ENCODE peak calls at places on chromosomes 3 and 15, in nine cellular contexts. One of them, this sample, is unnamed.

GRCh38 chr3:111721702-111722205 is 126.6 kb upstream of the ZBED2 start:
- DNase-seq in GM20000: no peak
- DNase-seq in nephron progenitor cell: no peak
- DNase-seq in lung: no peak
- DNase-seq in endothelial cell: no peak
- DNase-seq in heart left ventricle: no peak
- DNase-seq in astrocyte: no peak
- DNase-seq in kidney epithelial cell: no peak
- DNase-seq in AG04449: no peak
- DNase-seq in this sample: no peak

GRCh38 chr15:49622561-49622960 is 1.7 kb downstream of the DTWD1 start:
- DNase-seq in AG04449: no peak
- DNase-seq in astrocyte: peak; percentile 17
- DNase-seq in GM20000: no peak
- DNase-seq in heart left ventricle: no peak
- DNase-seq in lung: no peak
- DNase-seq in kidney epithelial cell: no peak
- DNase-seq in endothelial cell: no peak
- DNase-seq in nephron progenitor cell: no peak
- DNase-seq in this sample: no peak

GRCh38 chr3:194204793-194205065 is 68.8 kb downstream of the HES1 start:
- DNase-seq in nephron progenitor cell: no peak
- DNase-seq in astrocyte: no peak
- DNase-seq in endothelial cell: no peak
- DNase-seq in heart left ventricle: no peak
- DNase-seq in lung: no peak
- DNase-seq in GM20000: no peak
- DNase-seq in AG04449: no peak
- DNase-seq in kidney epithelial cell: no peak
- DNase-seq in this sample: no peak

GRCh38 chr3:122305818-122306621 is 19.0 kb upstream of the CSTA start:
- DNase-seq in heart left ventricle: no peak
- DNase-seq in nephron progenitor cell: peak; percentile 4
- DNase-seq in endothelial cell: no peak
- DNase-seq in AG04449: no peak
- DNase-seq in GM20000: no peak
- DNase-seq in kidney epithelial cell: no peak
- DNase-seq in astrocyte: no peak
- DNase-seq in lung: no peak
- DNase-seq in this sample: peak; percentile 72

GRCh38 chr3:179451335-179452165 is at the start of gene GNB4:
- DNase-seq in heart left ventricle: peak; percentile 88
- DNase-seq in GM20000: peak; percentile 83
- DNase-seq in lung: peak; percentile 75
- DNase-seq in AG04449: no peak
- DNase-seq in kidney epithelial cell: peak; percentile 32
- DNase-seq in nephron progenitor cell: peak; percentile 87
- DNase-seq in endothelial cell: peak; percentile 95
- DNase-seq in astrocyte: peak; percentile 78
- DNase-seq in this sample: peak; percentile 79

GRCh38 chr3:52190294-52190841 is 7.6 kb upstream of the ALAS1 start:
- DNase-seq in GM20000: no peak
- DNase-seq in kidney epithelial cell: no peak
- DNase-seq in endothelial cell: no peak
- DNase-seq in AG04449: no peak
- DNase-seq in astrocyte: peak; percentile 34
- DNase-seq in nephron progenitor cell: no peak
- DNase-seq in heart left ventricle: no peak
- DNase-seq in lung: peak; percentile 60
- DNase-seq in this sample: no peak

GRCh38 chr3:54349231-54349647 is 226.9 kb downstream of the CACNA2D3 start:
- DNase-seq in AG04449: no peak
- DNase-seq in kidney epithelial cell: no peak
- DNase-seq in GM20000: no peak
- DNase-seq in heart left ventricle: no peak
- DNase-seq in lung: no peak
- DNase-seq in endothelial cell: no peak
- DNase-seq in nephron progenitor cell: no peak
- DNase-seq in astrocyte: peak; percentile 35
- DNase-seq in this sample: no peak

GRCh38 chr15:99212401-99212800 is 37.0 kb downstream of the TTC23 start:
- DNase-seq in heart left ventricle: peak; percentile 76
- DNase-seq in GM20000: no peak
- DNase-seq in lung: no peak
- DNase-seq in endothelial cell: no peak
- DNase-seq in AG04449: peak; percentile 12
- DNase-seq in astrocyte: peak; percentile 34
- DNase-seq in nephron progenitor cell: no peak
- DNase-seq in kidney epithelial cell: peak; percentile 32
- DNase-seq in this sample: no peak

GRCh38 chr15:25775317-25775912 is 87.7 kb downstream of the ATP10A start:
- DNase-seq in endothelial cell: no peak
- DNase-seq in lung: no peak
- DNase-seq in AG04449: peak; percentile 50
- DNase-seq in nephron progenitor cell: no peak
- DNase-seq in heart left ventricle: peak; percentile 85
- DNase-seq in kidney epithelial cell: peak; percentile 53
- DNase-seq in astrocyte: peak; percentile 71
- DNase-seq in GM20000: peak; percentile 58
- DNase-seq in this sample: peak; percentile 41

GRCh38 chr3:156750191-156750873 is 75.8 kb upstream of the LEKR1 start:
- DNase-seq in lung: no peak
- DNase-seq in nephron progenitor cell: peak; percentile 14
- DNase-seq in endothelial cell: no peak
- DNase-seq in kidney epithelial cell: no peak
- DNase-seq in GM20000: no peak
- DNase-seq in astrocyte: peak; percentile 69
- DNase-seq in heart left ventricle: no peak
- DNase-seq in AG04449: no peak
- DNase-seq in this sample: no peak

GRCh38 chr3:134299185-134299887 is 48.7 kb upstream of the RYK start:
- DNase-seq in kidney epithelial cell: no peak
- DNase-seq in heart left ventricle: no peak
- DNase-seq in GM20000: no peak
- DNase-seq in astrocyte: no peak
- DNase-seq in lung: no peak
- DNase-seq in nephron progenitor cell: no peak
- DNase-seq in AG04449: no peak
- DNase-seq in endothelial cell: no peak
- DNase-seq in this sample: peak; percentile 34

GRCh38 chr15:66505430-66505811 is 295 bp downstream of the ZWILCH start:
- DNase-seq in kidney epithelial cell: no peak
- DNase-seq in lung: no peak
- DNase-seq in endothelial cell: no peak
- DNase-seq in nephron progenitor cell: no peak
- DNase-seq in AG04449: no peak
- DNase-seq in heart left ventricle: no peak
- DNase-seq in GM20000: no peak
- DNase-seq in astrocyte: peak; percentile 55
- DNase-seq in this sample: no peak

GRCh38 chr15:73476704-73477216 is 33.8 kb downstream of the REC114 start:
- DNase-seq in GM20000: no peak
- DNase-seq in nephron progenitor cell: no peak
- DNase-seq in endothelial cell: no peak
- DNase-seq in kidney epithelial cell: no peak
- DNase-seq in lung: no peak
- DNase-seq in astrocyte: no peak
- DNase-seq in AG04449: no peak
- DNase-seq in heart left ventricle: no peak
- DNase-seq in this sample: no peak

GRCh38 chr3:131702156-131702555 is 199.4 kb upstream of the MRPL3 start:
- DNase-seq in nephron progenitor cell: no peak
- DNase-seq in kidney epithelial cell: no peak
- DNase-seq in lung: no peak
- DNase-seq in heart left ventricle: no peak
- DNase-seq in AG04449: peak; percentile 50
- DNase-seq in endothelial cell: no peak
- DNase-seq in GM20000: no peak
- DNase-seq in astrocyte: peak; percentile 25
- DNase-seq in this sample: no peak

GRCh38 chr15:41911691-41912345 is 18.0 kb upstream of the SPTBN5 start:
- DNase-seq in lung: no peak
- DNase-seq in endothelial cell: no peak
- DNase-seq in astrocyte: no peak
- DNase-seq in AG04449: no peak
- DNase-seq in nephron progenitor cell: no peak
- DNase-seq in kidney epithelial cell: no peak
- DNase-seq in heart left ventricle: no peak
- DNase-seq in GM20000: no peak
- DNase-seq in this sample: no peak

GRCh38 chr15:41917767-41918430 is 24.0 kb upstream of the SPTBN5 start:
- DNase-seq in heart left ventricle: peak; percentile 70
- DNase-seq in astrocyte: peak; percentile 83
- DNase-seq in endothelial cell: no peak
- DNase-seq in AG04449: no peak
- DNase-seq in GM20000: no peak
- DNase-seq in kidney epithelial cell: peak; percentile 42
- DNase-seq in nephron progenitor cell: no peak
- DNase-seq in lung: no peak
- DNase-seq in this sample: no peak

GRCh38 chr15:41913251-41913650 is 19.4 kb upstream of the SPTBN5 start:
- DNase-seq in nephron progenitor cell: no peak
- DNase-seq in kidney epithelial cell: no peak
- DNase-seq in astrocyte: no peak
- DNase-seq in heart left ventricle: no peak
- DNase-seq in GM20000: no peak
- DNase-seq in lung: no peak
- DNase-seq in endothelial cell: no peak
- DNase-seq in AG04449: no peak
- DNase-seq in this sample: no peak

GRCh38 chr15:41915203-41915994 is 21.5 kb upstream of the SPTBN5 start:
- DNase-seq in kidney epithelial cell: no peak
- DNase-seq in endothelial cell: no peak
- DNase-seq in lung: no peak
- DNase-seq in AG04449: no peak
- DNase-seq in nephron progenitor cell: no peak
- DNase-seq in heart left ventricle: no peak
- DNase-seq in GM20000: no peak
- DNase-seq in astrocyte: no peak
- DNase-seq in this sample: no peak

DNA sequence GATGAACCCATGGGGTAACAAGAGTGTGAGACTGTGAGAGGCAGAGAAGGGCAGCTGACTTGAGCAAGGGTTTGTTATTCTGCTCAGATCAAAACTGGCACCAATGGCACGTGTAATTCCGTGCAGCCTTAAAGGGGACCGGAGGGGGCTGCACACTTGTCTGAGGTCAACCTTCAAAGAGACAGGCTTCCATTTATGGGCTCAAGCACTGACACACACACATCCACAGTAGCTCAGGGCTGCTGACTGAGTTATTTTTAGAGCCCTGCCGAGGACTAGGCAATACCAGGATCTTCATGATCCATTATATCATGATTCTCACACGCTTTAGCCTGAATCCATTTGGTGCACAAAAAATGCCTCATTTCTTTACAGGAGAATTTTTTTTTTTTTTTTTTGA is 20.6 kb upstream of the SPTBN5 start:
- DNase-seq in AG04449: no peak
- DNase-seq in astrocyte: no peak
- DNase-seq in GM20000: no peak
- DNase-seq in lung: no peak
- DNase-seq in nephron progenitor cell: no peak
- DNase-seq in kidney epithelial cell: no peak
- DNase-seq in endothelial cell: no peak
- DNase-seq in heart left ventricle: peak; percentile 72
- DNase-seq in this sample: no peak
- TF ChIP-seq CTCF in AG04449: no peak
- TF ChIP-seq CTCF in astrocyte: no peak
- TF ChIP-seq CTCF in GM20000: no peak
- TF ChIP-seq CTCF in lung: no peak
- TF ChIP-seq CTCF in nephron progenitor cell: no peak
- TF ChIP-seq CTCF in kidney epithelial cell: no peak
- TF ChIP-seq CTCF in endothelial cell: no peak
- TF ChIP-seq CTCF in heart left ventricle: no peak
- TF ChIP-seq CTCF in this sample: no peak

GRCh38 chr3:39468108-39468436 is 592 bp downstream of the MOBP start:
- DNase-seq in lung: no peak
- DNase-seq in astrocyte: no peak
- DNase-seq in heart left ventricle: no peak
- DNase-seq in AG04449: no peak
- DNase-seq in endothelial cell: no peak
- DNase-seq in GM20000: no peak
- DNase-seq in kidney epithelial cell: no peak
- DNase-seq in nephron progenitor cell: no peak
- DNase-seq in this sample: no peak
- TF ChIP-seq CTCF in lung: no peak
- TF ChIP-seq CTCF in astrocyte: no peak
- TF ChIP-seq CTCF in heart left ventricle: no peak
- TF ChIP-seq CTCF in AG04449: no peak
- TF ChIP-seq CTCF in endothelial cell: peak; percentile 20
- TF ChIP-seq CTCF in GM20000: no peak
- TF ChIP-seq CTCF in kidney epithelial cell: no peak
- TF ChIP-seq CTCF in nephron progenitor cell: no peak
- TF ChIP-seq CTCF in this sample: no peak

DNA sequence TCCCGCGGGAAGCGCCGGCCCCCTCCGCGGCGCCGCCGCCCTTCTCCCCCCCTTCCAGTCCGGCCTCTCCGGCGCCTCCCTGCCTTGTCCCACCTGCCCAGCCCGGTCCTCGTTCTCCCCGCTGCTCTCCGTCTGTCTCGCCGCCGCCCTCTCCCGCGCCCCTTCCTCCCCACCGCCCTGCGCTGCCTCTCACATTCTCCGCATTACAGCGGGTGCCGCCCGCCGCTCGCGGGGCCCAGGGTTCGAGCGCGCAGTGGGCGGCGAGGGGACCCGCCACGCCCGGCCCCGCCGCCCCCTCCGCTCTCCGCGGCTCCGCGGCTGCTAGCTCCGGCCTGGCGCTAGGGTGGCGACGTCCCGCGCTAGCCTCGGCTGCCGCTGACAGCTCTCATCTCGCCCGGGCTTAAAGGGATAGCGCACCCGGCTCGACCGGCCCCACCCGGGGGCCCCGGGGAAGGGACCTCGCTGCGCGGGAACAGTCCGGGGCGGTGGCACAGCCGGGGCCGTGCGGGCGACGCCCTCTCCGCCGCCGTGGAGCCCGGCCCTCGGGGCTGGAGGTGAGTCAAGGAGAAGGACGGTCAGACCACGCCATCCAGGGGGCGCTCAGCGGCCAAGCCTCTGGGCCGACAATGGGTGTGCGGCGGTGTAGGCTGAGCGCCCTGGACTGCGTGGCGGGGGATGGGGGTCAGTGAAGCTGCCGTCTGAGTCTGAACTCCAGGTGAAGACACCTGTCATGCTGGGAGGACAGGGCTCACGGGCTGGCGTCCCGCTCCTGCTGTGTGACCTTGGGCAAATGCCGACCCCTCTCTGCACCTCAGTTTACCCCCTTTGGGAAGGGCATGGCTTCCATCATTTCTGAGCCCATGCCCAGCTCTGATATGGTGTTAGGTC is 187.4 kb upstream of the LINGO1 start:
- DNase-seq in heart left ventricle: no peak
- DNase-seq in endothelial cell: peak; percentile 70
- DNase-seq in AG04449: no peak
- DNase-seq in astrocyte: no peak
- DNase-seq in kidney epithelial cell: no peak
- DNase-seq in GM20000: no peak
- DNase-seq in lung: no peak
- DNase-seq in nephron progenitor cell: peak; percentile 74
- DNase-seq in this sample: peak; percentile 60
- TF ChIP-seq CTCF in heart left ventricle: peak; percentile 24
- TF ChIP-seq CTCF in endothelial cell: no peak
- TF ChIP-seq CTCF in AG04449: peak; percentile 24
- TF ChIP-seq CTCF in astrocyte: no peak
- TF ChIP-seq CTCF in kidney epithelial cell: peak; percentile 41
- TF ChIP-seq CTCF in GM20000: no peak
- TF ChIP-seq CTCF in lung: no peak
- TF ChIP-seq CTCF in nephron progenitor cell: no peak
- TF ChIP-seq CTCF in this sample: no peak

GRCh38 chr3:15541371-15541770 is 19.9 kb upstream of the COLQ start:
- DNase-seq in kidney epithelial cell: no peak
- DNase-seq in heart left ventricle: no peak
- DNase-seq in nephron progenitor cell: no peak
- DNase-seq in AG04449: no peak
- DNase-seq in astrocyte: no peak
- DNase-seq in lung: no peak
- DNase-seq in endothelial cell: no peak
- DNase-seq in GM20000: no peak
- DNase-seq in this sample: no peak
- TF ChIP-seq CTCF in kidney epithelial cell: no peak
- TF ChIP-seq CTCF in heart left ventricle: no peak
- TF ChIP-seq CTCF in nephron progenitor cell: no peak
- TF ChIP-seq CTCF in AG04449: no peak
- TF ChIP-seq CTCF in astrocyte: no peak
- TF ChIP-seq CTCF in lung: no peak
- TF ChIP-seq CTCF in endothelial cell: no peak
- TF ChIP-seq CTCF in GM20000: no peak
- TF ChIP-seq CTCF in this sample: no peak

This sample was measured in mucosa of descending colon.